ENCODE peak calls at places on chromosomes 11 and 22, in six cellular contexts. M is neuronal stem cell, I is IMR-90, O is H1, W is mesendoderm, Z is trophoblast cell. K is an unnamed sample.
A peak's percentile ranks its signal among the peaks of the same experiment; 100 is the strongest.

GRCh38 chr11:117218133-117218915 is 13.5 kb downstream of the PCSK7 start:
- DNase-seq in M (no peak), I (peak; percentile 57), O (no peak), W (no peak), Z (no peak), K (no peak)

GRCh38 chr11:17439316-17439782 is 37.3 kb downstream of the ABCC8 start:
- DNase-seq in M (no peak), I (no peak), O (no peak), W (peak; percentile 22), Z (no peak), K (peak; percentile 38)

GRCh38 chr11:75784506-75784905 is 15.9 kb downstream of the DGAT2 start:
- DNase-seq in M (no peak), I (no peak), O (no peak), W (no peak), Z (no peak), K (no peak)

GRCh38 chr11:64802370-64803162 is 448 bp downstream of the MAP4K2 start:
- DNase-seq in M (peak; percentile 37), I (no peak), O (no peak), W (peak; percentile 17), Z (peak; percentile 26), K (no peak)

GRCh38 chr11:7536102-7536501 is 22.3 kb downstream of the PPFIBP2 start:
- DNase-seq in M (no peak), I (no peak), O (no peak), W (peak; percentile 34), Z (no peak), K (peak; percentile 44)

GRCh38 chr22:19599626-19600243 is 75.5 kb upstream of the CLDN5 start:
- DNase-seq in M (no peak), I (no peak), O (no peak), W (no peak), Z (no peak), K (no peak)

GRCh38 chr22:24772493-24773220 is 1.9 kb downstream of the PIWIL3 start:
- DNase-seq in M (peak; percentile 30), I (peak; percentile 54), O (peak; percentile 49), W (peak; percentile 96), Z (no peak), K (peak; percentile 79)

GRCh38 chr11:61587541-61587941 is 6.7 kb upstream of the SYT7 start:
- DNase-seq in M (peak; percentile 43), I (no peak), O (no peak), W (peak; percentile 75), Z (no peak), K (peak; percentile 71)

GRCh38 chr11:44243086-44243485 is 66.9 kb downstream of the ALX4 start:
- DNase-seq in M (peak; percentile 6), I (no peak), O (no peak), W (peak; percentile 54), Z (no peak), K (no peak)

GRCh38 chr22:20249797-20250354 is 18.2 kb downstream of the RTN4R start:
- DNase-seq in M (no peak), I (peak; percentile 39), O (no peak), W (no peak), Z (no peak), K (no peak)

GRCh38 chr11:68002943-68003845 is 703 bp downstream of the UNC93B1 start:
- DNase-seq in M (no peak), I (no peak), O (no peak), W (no peak), Z (peak; percentile 57), K (peak; percentile 58)

GRCh38 chr22:24728790-24729637 is 45.5 kb downstream of the PIWIL3 start:
- DNase-seq in M (no peak), I (peak; percentile 74), O (no peak), W (no peak), Z (no peak), K (no peak)

GRCh38 chr11:125592305-125593112 is at the start of gene STT3A:
- DNase-seq in M (peak; percentile 100), I (peak; percentile 100), O (peak; percentile 98), W (peak; percentile 100), Z (peak; percentile 100), K (peak; percentile 100)
- H3K23ac ChIP-seq in M (peak within 1 kb of the TSS; percentile 76), I (peak within 1 kb of the TSS; percentile 96), O (no peak within 1 kb of the TSS), W (peak within 1 kb of the TSS; percentile 68), Z (no peak within 1 kb of the TSS), K (no peak within 1 kb of the TSS)

DNA sequence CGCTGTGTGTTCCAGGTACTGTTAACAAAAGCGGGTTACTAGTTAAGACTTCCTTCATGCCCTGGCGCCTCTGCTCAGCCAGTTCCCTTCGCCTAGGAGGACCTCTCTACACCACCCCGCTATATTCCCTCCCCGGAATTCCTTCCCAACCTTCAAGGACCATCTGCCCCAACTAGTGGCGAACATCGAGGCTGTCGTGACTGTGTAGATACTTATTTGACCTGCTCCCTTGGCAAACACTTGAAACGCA is 450 bp upstream of the BCL2L13 start:
- DNase-seq in M (no peak), I (no peak), O (no peak), W (no peak), Z (no peak), K (no peak)
- H3K18ac ChIP-seq in M (peak overlapping the region; percentile 48), I (peak overlapping the region; percentile 92), O (peak overlapping the region; percentile 32), W (peak overlapping the region; percentile 7), Z (peak overlapping the region; percentile 11), K (peak overlapping the region; percentile 78)

GRCh38 chr11:71250512-71251158 is 1.7 kb downstream of the SHANK2 start:
- DNase-seq in M (no peak), I (no peak), O (no peak), W (no peak), Z (no peak), K (peak; percentile 27)
- H3K23ac ChIP-seq in M (no peak overlapping the region), I (peak overlapping the region; percentile 72), O (no peak overlapping the region), W (peak overlapping the region; percentile 57), Z (no peak overlapping the region), K (no peak overlapping the region)

GRCh38 chr11:11985016-11985715 is 23.3 kb downstream of the DKK3 start:
- DNase-seq in M (no peak), I (peak; percentile 84), O (no peak), W (no peak), Z (peak; percentile 84), K (peak; percentile 21)

GRCh38 chr11:11988099-11988651 is 20.3 kb downstream of the DKK3 start:
- DNase-seq in M (no peak), I (peak; percentile 87), O (no peak), W (no peak), Z (no peak), K (peak; percentile 20)

GRCh38 chr11:11988862-11989261 is 19.6 kb downstream of the DKK3 start:
- DNase-seq in M (no peak), I (no peak), O (no peak), W (peak; percentile 82), Z (peak; percentile 49), K (no peak)

GRCh38 chr11:11985954-11986949 is 22.2 kb downstream of the DKK3 start:
- DNase-seq in M (no peak), I (no peak), O (no peak), W (peak; percentile 97), Z (no peak), K (peak; percentile 12)

DNA sequence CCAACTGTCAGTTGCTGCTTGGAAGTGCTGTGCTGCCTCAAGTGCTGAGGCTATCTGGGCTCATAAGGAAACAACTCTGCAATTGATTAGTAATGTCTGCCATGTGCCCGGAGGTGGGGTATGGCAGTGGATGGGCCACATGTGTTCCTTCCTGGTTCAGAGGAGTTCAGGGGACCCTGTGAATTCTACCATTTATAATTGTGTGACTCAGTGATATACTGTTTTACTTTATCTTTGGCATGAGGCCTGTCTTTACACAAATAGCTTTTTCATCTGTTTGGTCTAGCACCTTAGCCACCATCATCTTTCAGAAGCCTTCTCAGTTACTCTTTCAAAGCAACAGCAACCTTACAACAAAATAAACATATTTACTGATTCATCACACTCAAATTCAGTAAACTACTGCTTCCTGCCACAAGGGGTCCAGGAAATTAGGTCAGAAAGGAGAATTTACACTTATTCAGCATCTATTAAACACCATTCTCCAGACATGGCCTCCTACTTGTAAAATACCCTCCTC is 20.9 kb downstream of the DKK3 start:
- DNase-seq in M (no peak), I (peak; percentile 78), O (no peak), W (peak; percentile 93), Z (peak; percentile 39), K (peak; percentile 27)
- H3K18ac ChIP-seq in M (no peak overlapping the region), I (peak overlapping the region; percentile 67), O (no peak overlapping the region), W (peak overlapping the region; percentile 89), Z (no peak overlapping the region), K (no peak overlapping the region)

DNA sequence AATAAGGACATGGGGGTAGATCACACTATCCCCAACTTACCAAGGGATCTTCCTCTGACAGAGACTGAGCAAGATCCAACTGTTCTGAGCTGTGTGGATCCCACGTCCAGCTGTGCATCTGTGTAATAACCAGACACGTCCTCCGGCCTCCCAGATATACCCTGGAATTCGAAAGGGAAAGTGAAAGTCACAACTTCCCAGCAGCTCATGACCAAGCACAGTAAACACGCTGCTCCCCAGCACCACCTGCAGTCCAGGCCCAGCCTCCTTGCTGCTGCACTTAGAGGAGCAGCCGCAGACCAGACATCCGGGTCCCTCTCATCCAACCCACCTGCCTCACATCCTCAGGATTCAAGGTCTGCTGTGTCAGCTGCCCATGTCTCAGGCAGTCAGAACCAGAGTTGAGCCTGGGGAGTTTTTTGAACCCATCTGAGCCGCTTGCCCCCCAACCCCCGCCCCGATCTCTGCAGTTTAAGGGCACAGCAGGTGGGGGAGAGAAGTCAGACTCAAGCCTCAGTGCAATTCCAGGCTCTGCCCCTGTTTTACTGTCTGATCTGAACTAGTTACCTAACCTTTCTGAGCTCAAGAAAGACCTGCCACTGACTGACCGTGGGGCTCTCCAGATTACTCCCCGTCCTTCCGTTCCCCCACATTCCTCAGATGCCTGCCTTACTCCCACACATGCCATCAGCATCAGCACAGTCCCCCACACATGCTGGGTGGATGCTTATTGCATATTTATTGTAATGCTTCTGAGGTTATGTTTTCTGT is at the start of gene APOL2:
- DNase-seq in M (peak; percentile 40), I (peak; percentile 93), O (peak; percentile 77), W (peak; percentile 97), Z (peak; percentile 97), K (peak; percentile 96)
- H3K23ac ChIP-seq in M (no peak within 1 kb of the TSS), I (peak within 1 kb of the TSS; percentile 93), O (no peak within 1 kb of the TSS), W (no peak within 1 kb of the TSS), Z (no peak within 1 kb of the TSS), K (no peak within 1 kb of the TSS)

DNA sequence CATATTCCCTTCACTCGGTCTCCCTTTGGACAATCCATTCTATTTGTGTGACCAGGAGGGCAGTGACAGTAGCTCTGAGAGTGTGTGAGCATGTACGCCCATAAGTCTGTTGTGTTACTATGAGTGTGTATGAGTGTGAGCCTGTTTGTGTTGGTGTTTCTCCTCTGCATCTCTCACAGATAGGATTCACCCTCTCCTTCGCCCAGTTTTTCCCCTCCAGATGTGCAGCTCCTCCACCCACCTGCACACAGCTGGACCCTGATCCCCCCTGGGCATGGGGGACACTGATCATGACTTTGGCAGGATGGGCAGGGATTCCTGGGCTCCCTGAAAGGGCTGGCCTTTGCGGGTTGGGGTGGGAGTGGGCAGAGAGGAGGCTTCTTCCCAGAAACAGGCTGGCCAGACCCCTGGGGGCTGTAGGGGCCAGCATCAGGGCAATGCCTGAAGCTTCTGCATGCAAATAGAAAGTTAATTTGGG is 14.5 kb downstream of the PHLDB1 start:
- DNase-seq in M (no peak), I (no peak), O (no peak), W (no peak), Z (no peak), K (no peak)
- H3K18ac ChIP-seq in M (peak overlapping the region; percentile 91), I (peak overlapping the region; percentile 77), O (peak overlapping the region; percentile 19), W (no peak overlapping the region), Z (peak overlapping the region; percentile 47), K (peak overlapping the region; percentile 6)

K was measured in H9.